ENCODE peak calls at places on chromosomes 16 and 17, in five cellular contexts. H, W, R, M and K are unnamed samples. For H3K9me2, the result is how much of the 10 kb centered on the place peaks cover.

GRCh38 chr17:3475155-3475808 is 515 bp upstream of the ASPA start:
- DNase-seq in H (no peak), W (peak), R (no peak), M (no peak), K (no peak)

GRCh38 chr17:32021618-32021955 is 14.4 kb downstream of the LRRC37B start:
- DNase-seq in H (no peak), W (no peak), R (no peak), M (no peak), K (no peak)

GRCh38 chr17:73697872-73698271 is 53.6 kb upstream of the SDK2 start:
- DNase-seq in H (peak), W (no peak), R (peak), M (no peak), K (no peak)

GRCh38 chr17:63659850-63660249 is 37.6 kb downstream of the MAP3K3 start:
- DNase-seq in H (no peak), W (no peak), R (no peak), M (no peak), K (no peak)

GRCh38 chr17:10357768-10358167 is 15.0 kb downstream of the MYH13 start:
- DNase-seq in H (peak), W (peak), R (peak), M (peak), K (peak)

GRCh38 chr16:51960931-51961330 is 586.0 kb downstream of the TOX3 start:
- DNase-seq in H (no peak), W (no peak), R (no peak), M (no peak), K (no peak)

GRCh38 chr16:30615358-30616076 is 5.3 kb upstream of the ZNF689 start:
- DNase-seq in H (peak), W (peak), R (peak), M (peak), K (peak)

GRCh38 chr17:12007466-12007865 is 10.2 kb upstream of the ZNF18 start:
- DNase-seq in H (no peak), W (no peak), R (no peak), M (no peak), K (no peak)

GRCh38 chr16:15576960-15577958 is 65.7 kb downstream of the MARF1 start:
- DNase-seq in H (no peak), W (no peak), R (no peak), M (no peak), K (peak)

GRCh38 chr16:28931801-28932225 is at the start of gene CD19:
- DNase-seq in H (no peak), W (no peak), R (no peak), M (no peak), K (no peak)

GRCh38 chr17:77256710-77257109 is 115.9 kb downstream of the SEC14L1 start:
- DNase-seq in H (no peak), W (no peak), R (no peak), M (no peak), K (no peak)

GRCh38 chr16:46859719-46860152 is 24.4 kb upstream of the GPT2 start:
- DNase-seq in H (peak), W (peak), R (peak), M (peak), K (peak)

GRCh38 chr17:36136439-36136838 is 32.8 kb downstream of the CCL4 start:
- DNase-seq in H (no peak), W (no peak), R (no peak), M (no peak), K (no peak)

GRCh38 chr16:87196229-87196628 is 121.0 kb downstream of the C16orf95 start:
- DNase-seq in H (no peak), W (no peak), R (no peak), M (no peak), K (no peak)

GRCh38 chr17:5912927-5913565 is 157.1 kb upstream of the WSCD1 start:
- DNase-seq in H (no peak), W (no peak), R (no peak), M (no peak), K (no peak)

GRCh38 chr16:22139008-22139407 is 23.3 kb upstream of the SDR42E2 start:
- DNase-seq in H (no peak), W (no peak), R (no peak), M (peak), K (peak)

GRCh38 chr16:67701420-67701819 is 17.7 kb downstream of the GFOD2 start:
- DNase-seq in H (no peak), W (no peak), R (no peak), M (no peak), K (no peak)

GRCh38 chr16:66004706-66005105 is 361.8 kb upstream of the CDH5 start:
- DNase-seq in H (no peak), W (peak), R (no peak), M (no peak), K (no peak)

GRCh38 chr16:29029168-29029994 is 44.5 kb downstream of the LAT start:
- DNase-seq in H (peak), W (peak), R (peak), M (peak), K (peak)

GRCh38 chr17:78888911-78889496 is 14.0 kb downstream of the CEP295NL start:
- DNase-seq in H (no peak), W (no peak), R (no peak), M (no peak), K (no peak)

GRCh38 chr16:23826528-23827244 is 9.1 kb upstream of the PRKCB start:
- DNase-seq in H (no peak), W (no peak), R (no peak), M (no peak), K (no peak)

GRCh38 chr17:63138713-63139112 is 172.7 kb downstream of the TANC2 start:
- DNase-seq in H (no peak), W (peak), R (no peak), M (no peak), K (no peak)

GRCh38 chr16:66150691-66151090 is 215.8 kb upstream of the CDH5 start:
- DNase-seq in H (no peak), W (peak), R (no peak), M (no peak), K (no peak)

GRCh38 chr17:2821868-2822267 is 25.6 kb downstream of the RAP1GAP2 start:
- DNase-seq in H (no peak), W (no peak), R (no peak), M (no peak), K (no peak)

GRCh38 chr16:87845807-87846619 is 23.3 kb downstream of the SLC7A5 start:
- DNase-seq in H (no peak), W (no peak), R (no peak), M (no peak), K (no peak)

GRCh38 chr16:50677351-50677750 is 3.8 kb downstream of the SNX20 start:
- DNase-seq in H (peak), W (no peak), R (no peak), M (no peak), K (no peak)

GRCh38 chr17:38469875-38470274 is 41.6 kb downstream of the ARHGAP23 start:
- DNase-seq in H (peak), W (peak), R (peak), M (no peak), K (no peak)

GRCh38 chr17:64020068-64020766 is at the start of gene ICAM2:
- DNase-seq in H (peak), W (no peak), R (no peak), M (no peak), K (no peak)

GRCh38 chr16:49020436-49020835 is 261.2 kb downstream of the CBLN1 start:
- DNase-seq in H (no peak), W (no peak), R (no peak), M (no peak), K (no peak)

GRCh38 chr17:76517638-76518038 is 16.4 kb upstream of the RHBDF2 start:
- DNase-seq in H (no peak), W (no peak), R (no peak), M (peak), K (no peak)

GRCh38 chr17:63519972-63520882 is 2.9 kb upstream of the KCNH6 start:
- DNase-seq in H (peak), W (no peak), R (peak), M (peak), K (no peak)

GRCh38 chr17:59785091-59785799 is 77.8 kb downstream of the VMP1 start:
- DNase-seq in H (no peak), W (peak), R (no peak), M (peak), K (peak)

GRCh38 chr16:29784901-29785500 is 5.5 kb upstream of the KIF22 start:
- DNase-seq in H (peak), W (peak), R (peak), M (no peak), K (no peak)

GRCh38 chr16:46858151-46858550 is 26.0 kb upstream of the GPT2 start:
- DNase-seq in H (no peak), W (no peak), R (no peak), M (no peak), K (no peak)

GRCh38 chr16:12874135-12874534 is 27.3 kb upstream of the SHISA9 start:
- DNase-seq in H (peak), W (peak), R (no peak), M (peak), K (peak)

GRCh38 chr16:72094266-72094610 is 591 bp downstream of the DHX38 start:
- DNase-seq in H (peak), W (peak), R (peak), M (peak), K (peak)

GRCh38 chr17:9364837-9365430 is 210.7 kb downstream of the STX8 start:
- DNase-seq in H (no peak), W (no peak), R (no peak), M (no peak), K (no peak)

GRCh38 chr16:27779719-27780161 is 229.8 kb downstream of the KATNIP start:
- DNase-seq in H (peak), W (peak), R (peak), M (no peak), K (no peak)

GRCh38 chr16:84607694-84608093 is 10.2 kb downstream of the COTL1 start:
- DNase-seq in H (no peak), W (no peak), R (no peak), M (no peak), K (no peak)

GRCh38 chr17:28729950-28730330 is 1.4 kb downstream of the NEK8 start:
- DNase-seq in H (no peak), W (no peak), R (no peak), M (no peak), K (no peak)
- H3K4me2 ChIP-seq in H (no peak), W (no peak), R (no peak), M (no peak), K (peak)

DNA sequence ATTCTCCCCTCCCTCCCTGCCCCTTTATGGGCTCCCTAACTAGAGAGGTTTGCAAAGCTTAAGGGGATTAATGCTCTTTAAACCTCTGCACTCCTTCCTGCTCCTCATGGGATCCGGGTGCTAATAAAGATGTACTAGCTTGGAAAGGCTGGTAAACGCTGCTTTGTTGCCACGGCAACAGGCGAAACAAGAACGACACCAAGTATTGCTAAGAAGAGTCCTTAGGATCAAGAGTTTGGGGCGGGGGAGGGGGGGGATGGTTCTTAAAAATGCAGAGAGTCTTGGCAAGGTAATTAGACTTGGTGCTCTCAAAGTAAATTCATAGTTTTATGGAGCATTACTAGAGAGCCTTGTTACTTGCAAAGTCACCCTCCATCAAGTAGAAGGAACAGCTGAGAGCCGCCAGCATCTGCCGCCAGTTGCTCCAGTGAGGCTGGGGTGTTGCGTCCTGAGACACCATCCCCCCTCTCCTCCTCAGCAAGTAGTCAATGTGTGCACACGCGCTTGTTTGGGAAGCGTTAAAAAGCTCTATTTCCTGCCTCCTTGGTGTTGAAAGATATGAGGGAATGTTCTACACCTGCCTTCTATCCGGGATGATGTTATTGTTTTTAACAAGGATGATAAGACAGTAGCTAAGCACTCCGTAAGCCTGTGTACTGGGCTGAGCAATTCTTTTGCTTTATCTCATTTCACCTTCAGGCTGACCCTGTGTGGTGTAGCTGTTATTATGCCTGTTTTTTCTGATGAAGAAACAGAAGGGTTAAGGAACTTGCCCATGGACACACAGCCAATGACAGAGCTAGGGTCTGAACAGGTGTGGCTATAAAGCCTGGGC is 190.9 kb downstream of the CCDC182 start:
- DNase-seq in H (peak), W (no peak), R (peak), M (no peak), K (peak)
- H3K9me2 ChIP-seq in H (under half), W (under half), R (under half), M (under half), K (under half)

DNA sequence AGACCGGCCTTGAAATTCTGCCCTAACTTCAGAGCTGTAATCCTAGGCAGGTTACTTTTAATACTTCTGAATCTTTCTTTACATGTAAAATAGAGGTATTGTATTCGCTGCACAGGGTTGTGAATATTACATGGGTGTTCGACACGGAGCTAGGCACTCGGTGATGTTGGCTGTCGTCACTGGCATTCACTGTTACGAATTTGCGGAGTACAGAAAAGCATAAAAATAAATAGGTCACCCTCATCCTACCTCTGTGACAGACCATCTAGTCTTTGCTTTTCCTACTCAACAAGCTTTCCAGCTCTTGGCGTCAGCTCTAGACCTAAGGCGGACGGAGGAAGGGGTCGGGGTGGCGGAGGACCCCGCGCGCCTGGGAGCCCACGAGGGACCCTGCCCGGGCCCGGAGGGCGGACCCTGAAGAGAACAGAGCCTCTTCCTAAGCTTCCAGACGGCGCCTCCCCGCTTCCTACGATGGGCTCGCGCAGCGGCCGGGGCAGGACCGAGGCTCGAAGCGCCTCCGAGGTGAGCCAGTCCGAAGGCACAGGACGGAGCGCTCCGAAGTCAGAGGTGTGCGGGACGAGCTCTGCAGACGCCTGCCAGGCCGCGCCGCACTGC is 877 bp upstream of the SPG7 start:
- DNase-seq in H (no peak), W (peak), R (no peak), M (no peak), K (no peak)
- H2AFZ ChIP-seq in H (peak), W (peak), R (peak), M (peak), K (peak)

GRCh38 chr16:57261806-57262205 is 16.7 kb downstream of the ARL2BP start:
- DNase-seq in H (no peak), W (no peak), R (no peak), M (no peak), K (no peak)

GRCh38 chr16:57258226-57258909 is 13.3 kb downstream of the ARL2BP start:
- DNase-seq in H (no peak), W (no peak), R (no peak), M (no peak), K (no peak)

GRCh38 chr16:57258910-57259475 is 13.9 kb downstream of the ARL2BP start:
- DNase-seq in H (no peak), W (no peak), R (no peak), M (no peak), K (no peak)

GRCh38 chr16:57262841-57263584 is 18.0 kb downstream of the ARL2BP start:
- DNase-seq in H (no peak), W (no peak), R (no peak), M (no peak), K (no peak)

GRCh38 chr16:57260294-57260929 is 15.4 kb downstream of the ARL2BP start:
- DNase-seq in H (peak), W (peak), R (peak), M (peak), K (peak)
- H3K4me2 ChIP-seq in H (peak), W (peak), R (peak), M (peak), K (peak)

GRCh38 chr16:70803354-70803753 is 2.4 kb upstream of the VAC14 start:
- DNase-seq in H (no peak), W (peak), R (no peak), M (no peak), K (no peak)
- H3K9me2 ChIP-seq in H (under half), W (under half), R (under half), M (under half), K (under half)

GRCh38 chr17:44905006-44906000 is 6.1 kb upstream of the EFTUD2 start:
- DNase-seq in H (no peak), W (peak), R (peak), M (no peak), K (peak)
- H2AFZ ChIP-seq in H (no peak), W (peak), R (no peak), M (no peak), K (no peak)